ENCODE peak calls at places on chromosome 7, in eight cellular contexts. One of them, this sample, is unnamed. For H3K36me3, the result is how much of the 10 kb centered on the place peaks cover.

GRCh38 chr7:44962483-44963251 is 16.1 kb downstream of the MYO1G start:
- DNase-seq in thoracic aorta: no peak
- DNase-seq in body of pancreas: no peak
- DNase-seq in OCI-LY7: no peak
- DNase-seq in kidney epithelial cell: no peak
- DNase-seq in testis: peak
- DNase-seq in mammary epithelial cell: peak
- DNase-seq in spleen: peak
- DNase-seq in this sample: peak

GRCh38 chr7:10122573-10123100 is 851.0 kb upstream of the PHF14 start:
- DNase-seq in thoracic aorta: no peak
- DNase-seq in body of pancreas: peak
- DNase-seq in OCI-LY7: no peak
- DNase-seq in kidney epithelial cell: no peak
- DNase-seq in testis: no peak
- DNase-seq in mammary epithelial cell: no peak
- DNase-seq in spleen: no peak
- DNase-seq in this sample: peak

GRCh38 chr7:141335164-141335563 is 216.0 kb upstream of the AGK start:
- DNase-seq in thoracic aorta: no peak
- DNase-seq in body of pancreas: no peak
- DNase-seq in OCI-LY7: no peak
- DNase-seq in kidney epithelial cell: no peak
- DNase-seq in testis: no peak
- DNase-seq in mammary epithelial cell: no peak
- DNase-seq in spleen: no peak
- DNase-seq in this sample: no peak

GRCh38 chr7:140605337-140605736 is 35.3 kb downstream of the DENND2A start:
- DNase-seq in thoracic aorta: no peak
- DNase-seq in body of pancreas: no peak
- DNase-seq in OCI-LY7: no peak
- DNase-seq in kidney epithelial cell: no peak
- DNase-seq in testis: no peak
- DNase-seq in mammary epithelial cell: no peak
- DNase-seq in spleen: no peak
- DNase-seq in this sample: no peak

GRCh38 chr7:21914671-21915070 is 31.0 kb downstream of the CDCA7L start:
- DNase-seq in thoracic aorta: no peak
- DNase-seq in body of pancreas: no peak
- DNase-seq in OCI-LY7: peak
- DNase-seq in kidney epithelial cell: no peak
- DNase-seq in testis: no peak
- DNase-seq in mammary epithelial cell: peak
- DNase-seq in spleen: no peak
- DNase-seq in this sample: no peak

GRCh38 chr7:107505997-107506682 is 36.3 kb downstream of the GPR22 start:
- DNase-seq in thoracic aorta: no peak
- DNase-seq in body of pancreas: peak
- DNase-seq in OCI-LY7: peak
- DNase-seq in kidney epithelial cell: peak
- DNase-seq in testis: no peak
- DNase-seq in mammary epithelial cell: peak
- DNase-seq in spleen: no peak
- DNase-seq in this sample: peak

GRCh38 chr7:33452805-33453502 is 323.6 kb downstream of the BBS9 start:
- DNase-seq in thoracic aorta: no peak
- DNase-seq in body of pancreas: no peak
- DNase-seq in OCI-LY7: no peak
- DNase-seq in kidney epithelial cell: no peak
- DNase-seq in testis: no peak
- DNase-seq in mammary epithelial cell: no peak
- DNase-seq in spleen: no peak
- DNase-seq in this sample: peak

GRCh38 chr7:158705234-158705890 is 758 bp upstream of the NCAPG2 start:
- DNase-seq in thoracic aorta: no peak
- DNase-seq in body of pancreas: no peak
- DNase-seq in OCI-LY7: no peak
- DNase-seq in kidney epithelial cell: no peak
- DNase-seq in testis: no peak
- DNase-seq in mammary epithelial cell: no peak
- DNase-seq in spleen: no peak
- DNase-seq in this sample: peak

GRCh38 chr7:73904219-73905136 is 43.5 kb downstream of the TMEM270 start:
- DNase-seq in thoracic aorta: peak
- DNase-seq in body of pancreas: no peak
- DNase-seq in OCI-LY7: no peak
- DNase-seq in kidney epithelial cell: no peak
- DNase-seq in testis: no peak
- DNase-seq in mammary epithelial cell: no peak
- DNase-seq in spleen: peak
- DNase-seq in this sample: no peak

GRCh38 chr7:8015746-8016120 is 47.1 kb downstream of the GLCCI1 start:
- DNase-seq in thoracic aorta: no peak
- DNase-seq in body of pancreas: no peak
- DNase-seq in OCI-LY7: no peak
- DNase-seq in kidney epithelial cell: no peak
- DNase-seq in testis: no peak
- DNase-seq in mammary epithelial cell: no peak
- DNase-seq in spleen: no peak
- DNase-seq in this sample: no peak

GRCh38 chr7:12210179-12211053 is 678 bp upstream of the TMEM106B start:
- DNase-seq in thoracic aorta: no peak
- DNase-seq in body of pancreas: peak
- DNase-seq in OCI-LY7: no peak
- DNase-seq in kidney epithelial cell: no peak
- DNase-seq in testis: peak
- DNase-seq in mammary epithelial cell: no peak
- DNase-seq in spleen: peak
- DNase-seq in this sample: no peak

GRCh38 chr7:138480527-138480926 is 20.5 kb downstream of the TRIM24 start:
- DNase-seq in thoracic aorta: no peak
- DNase-seq in body of pancreas: no peak
- DNase-seq in OCI-LY7: no peak
- DNase-seq in kidney epithelial cell: no peak
- DNase-seq in testis: no peak
- DNase-seq in mammary epithelial cell: no peak
- DNase-seq in spleen: no peak
- DNase-seq in this sample: no peak

DNA sequence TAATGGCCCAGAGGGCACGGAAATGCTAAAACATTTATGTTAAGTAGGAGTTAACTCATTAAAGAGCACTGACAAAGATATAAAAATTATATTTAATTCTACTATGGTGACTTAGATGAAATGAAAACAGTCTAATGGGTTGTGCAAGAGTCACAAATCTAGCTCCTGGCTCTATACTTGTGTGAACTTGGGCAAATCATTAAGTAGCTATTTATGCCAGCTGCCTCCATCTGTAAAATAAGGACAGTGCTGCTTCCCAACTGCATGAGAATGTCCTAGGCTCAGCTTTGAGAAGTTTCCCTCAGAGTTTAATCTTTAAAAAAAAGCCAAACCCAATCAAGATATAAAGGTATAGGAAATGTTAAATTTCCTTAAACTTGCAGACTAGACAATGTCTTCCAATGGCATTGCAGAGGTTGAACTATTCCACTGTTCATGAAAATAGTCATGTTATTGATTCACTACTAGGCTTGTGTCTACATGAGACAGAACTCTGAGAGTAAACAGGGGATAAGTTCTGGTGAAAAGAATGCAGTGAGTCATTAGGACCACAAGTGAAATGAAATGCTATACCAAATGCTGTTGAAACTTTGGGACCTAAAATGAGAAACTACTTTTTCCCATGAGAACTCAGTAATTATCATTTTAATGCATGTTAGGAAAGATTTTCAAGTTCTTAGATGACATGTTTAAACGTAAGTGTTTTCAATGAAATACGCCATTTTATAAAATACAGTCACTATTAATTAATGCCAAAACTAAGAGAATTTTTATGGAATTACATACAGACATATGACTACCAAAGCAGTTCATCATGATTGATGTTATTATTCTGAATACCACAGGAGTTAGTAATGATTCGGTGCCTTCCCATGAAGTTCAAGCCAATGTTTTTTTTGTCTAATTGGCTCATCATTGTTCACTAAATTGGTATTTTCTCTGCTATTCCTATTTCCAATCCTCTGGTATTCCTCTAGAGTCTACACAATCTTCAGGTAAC is 84.2 kb downstream of the CDK6 start:
- DNase-seq in thoracic aorta: no peak
- DNase-seq in body of pancreas: no peak
- DNase-seq in OCI-LY7: no peak
- DNase-seq in kidney epithelial cell: peak
- DNase-seq in testis: no peak
- DNase-seq in mammary epithelial cell: peak
- DNase-seq in spleen: no peak
- DNase-seq in this sample: peak
- H3K4me3 ChIP-seq in thoracic aorta: no peak
- H3K4me3 ChIP-seq in body of pancreas: no peak
- H3K4me3 ChIP-seq in OCI-LY7: no peak
- H3K4me3 ChIP-seq in kidney epithelial cell: no peak
- H3K4me3 ChIP-seq in testis: no peak
- H3K4me3 ChIP-seq in mammary epithelial cell: peak
- H3K4me3 ChIP-seq in spleen: no peak
- H3K4me3 ChIP-seq in this sample: no peak

DNA sequence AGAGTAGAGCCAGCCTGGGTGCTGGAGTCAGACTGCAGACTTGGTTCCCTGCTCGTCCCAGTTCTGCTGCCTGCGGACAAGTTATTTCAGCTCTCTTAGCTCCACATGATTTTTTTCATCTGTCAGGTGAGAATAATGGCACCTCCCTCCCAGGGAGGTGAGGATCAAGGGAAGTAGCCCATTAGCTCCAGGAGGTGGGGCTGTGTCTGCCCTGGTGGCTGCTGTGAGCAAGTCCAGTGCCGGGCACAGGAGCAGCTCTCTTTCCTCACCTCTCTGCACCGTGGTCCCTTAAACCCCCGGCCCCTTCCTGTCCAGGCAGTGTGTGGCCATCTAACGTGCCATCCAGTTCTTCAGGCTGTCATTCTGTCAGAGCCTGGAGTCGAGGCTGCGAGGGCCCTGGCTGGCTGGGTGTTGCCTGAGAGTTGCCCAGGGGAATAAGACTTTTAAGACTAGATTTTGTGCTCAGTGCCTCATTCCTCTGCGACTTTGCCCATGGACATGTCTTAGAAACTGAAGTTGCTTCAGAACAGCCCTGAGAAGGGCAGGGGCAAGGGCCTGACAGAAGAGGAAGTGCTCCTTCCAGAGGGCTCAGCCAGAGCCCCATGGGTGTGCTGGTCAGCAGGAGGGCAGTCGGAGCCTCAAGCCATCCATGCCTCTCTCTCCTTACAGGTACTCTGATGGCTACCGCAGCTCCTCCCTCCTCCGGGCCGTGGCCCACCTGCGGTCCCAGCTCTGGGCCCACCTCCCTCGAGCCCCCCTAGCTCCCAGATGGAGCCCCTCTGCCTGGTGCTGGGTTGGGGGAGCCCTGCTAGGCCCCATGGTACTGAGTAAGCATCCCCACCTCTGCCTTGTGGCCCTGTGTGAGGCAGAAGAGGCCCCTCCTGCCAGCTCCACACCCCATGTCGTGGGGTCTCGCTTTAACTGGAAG is 5.0 kb downstream of the ABCB8 start:
- DNase-seq in thoracic aorta: no peak
- DNase-seq in body of pancreas: no peak
- DNase-seq in OCI-LY7: no peak
- DNase-seq in kidney epithelial cell: no peak
- DNase-seq in testis: no peak
- DNase-seq in mammary epithelial cell: no peak
- DNase-seq in spleen: no peak
- DNase-seq in this sample: no peak
- TF ChIP-seq CTCF in thoracic aorta: no peak
- TF ChIP-seq CTCF in body of pancreas: no peak
- TF ChIP-seq CTCF in OCI-LY7: no peak
- TF ChIP-seq CTCF in kidney epithelial cell: no peak
- TF ChIP-seq CTCF in testis: no peak
- TF ChIP-seq CTCF in mammary epithelial cell: no peak
- TF ChIP-seq CTCF in spleen: no peak
- TF ChIP-seq CTCF in this sample: no peak

DNA sequence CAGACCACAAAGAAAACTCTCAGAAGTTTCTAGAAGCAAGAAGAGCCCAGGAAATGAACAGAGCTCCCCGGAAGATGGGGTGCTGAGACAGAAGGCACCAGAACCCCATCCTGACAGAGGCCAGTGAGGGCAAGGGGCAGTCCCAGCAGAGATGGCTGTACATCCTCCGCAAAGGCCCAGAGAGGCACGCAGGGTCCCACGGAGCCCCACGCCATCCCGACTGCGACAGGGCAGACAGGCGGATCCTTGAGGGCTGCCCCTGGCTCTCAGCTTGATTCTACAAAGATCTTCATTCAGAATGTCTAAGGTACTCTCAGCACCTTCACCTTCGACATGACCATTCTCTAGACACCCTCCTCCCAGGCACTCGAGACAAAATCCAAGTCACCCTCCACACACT is 107.9 kb upstream of the DDC start:
- DNase-seq in thoracic aorta: no peak
- DNase-seq in body of pancreas: no peak
- DNase-seq in OCI-LY7: no peak
- DNase-seq in kidney epithelial cell: no peak
- DNase-seq in testis: no peak
- DNase-seq in mammary epithelial cell: no peak
- DNase-seq in spleen: no peak
- DNase-seq in this sample: no peak
- H3K36me3 ChIP-seq in thoracic aorta: under half
- H3K36me3 ChIP-seq in body of pancreas: under half
- H3K36me3 ChIP-seq in OCI-LY7: under half
- H3K36me3 ChIP-seq in kidney epithelial cell: under half
- H3K36me3 ChIP-seq in testis: under half
- H3K36me3 ChIP-seq in mammary epithelial cell: under half
- H3K36me3 ChIP-seq in spleen: under half
- H3K36me3 ChIP-seq in this sample: under half

GRCh38 chr7:29194594-29195417 is at the start of gene CHN2:
- DNase-seq in thoracic aorta: no peak
- DNase-seq in body of pancreas: peak
- DNase-seq in OCI-LY7: no peak
- DNase-seq in kidney epithelial cell: no peak
- DNase-seq in testis: peak
- DNase-seq in mammary epithelial cell: peak
- DNase-seq in spleen: peak
- DNase-seq in this sample: peak

GRCh38 chr7:29197916-29198315 is 3.3 kb downstream of the CHN2 start:
- DNase-seq in thoracic aorta: no peak
- DNase-seq in body of pancreas: no peak
- DNase-seq in OCI-LY7: no peak
- DNase-seq in kidney epithelial cell: no peak
- DNase-seq in testis: no peak
- DNase-seq in mammary epithelial cell: no peak
- DNase-seq in spleen: no peak
- DNase-seq in this sample: no peak

GRCh38 chr7:29196971-29197370 is 2.4 kb downstream of the CHN2 start:
- DNase-seq in thoracic aorta: no peak
- DNase-seq in body of pancreas: no peak
- DNase-seq in OCI-LY7: no peak
- DNase-seq in kidney epithelial cell: no peak
- DNase-seq in testis: no peak
- DNase-seq in mammary epithelial cell: no peak
- DNase-seq in spleen: no peak
- DNase-seq in this sample: no peak

GRCh38 chr7:29194206-29194593 is 375 bp upstream of the CHN2 start:
- DNase-seq in thoracic aorta: no peak
- DNase-seq in body of pancreas: peak
- DNase-seq in OCI-LY7: no peak
- DNase-seq in kidney epithelial cell: no peak
- DNase-seq in testis: peak
- DNase-seq in mammary epithelial cell: no peak
- DNase-seq in spleen: peak
- DNase-seq in this sample: peak

GRCh38 chr7:29196191-29196590 is 1.6 kb downstream of the CHN2 start:
- DNase-seq in thoracic aorta: no peak
- DNase-seq in body of pancreas: peak
- DNase-seq in OCI-LY7: no peak
- DNase-seq in kidney epithelial cell: no peak
- DNase-seq in testis: no peak
- DNase-seq in mammary epithelial cell: no peak
- DNase-seq in spleen: no peak
- DNase-seq in this sample: no peak
- H3K4me3 ChIP-seq in thoracic aorta: no peak
- H3K4me3 ChIP-seq in body of pancreas: peak
- H3K4me3 ChIP-seq in OCI-LY7: no peak
- H3K4me3 ChIP-seq in kidney epithelial cell: no peak
- H3K4me3 ChIP-seq in testis: no peak
- H3K4me3 ChIP-seq in mammary epithelial cell: no peak
- H3K4me3 ChIP-seq in spleen: no peak
- H3K4me3 ChIP-seq in this sample: no peak

This sample was measured in cardiac muscle cell.